ENCODE peak calls at places on chromosomes 2 and 18, in four cellular contexts. X is adrenal gland; U is CD8-positive, alpha-beta memory T cell; F is effector memory CD4-positive, alpha-beta T cell. E is an unnamed sample.

GRCh38 chr2:70888389-70888924 is 47.2 kb upstream of the ATP6V1B1 start:
- DNase-seq in X (no peak), U (no peak), F (no peak), E (no peak)

GRCh38 chr18:598053-598665 is 1.4 kb downstream of the CLUL1 start:
- DNase-seq in X (no peak), U (no peak), F (no peak), E (no peak)

GRCh38 chr18:51255694-51256093 is 58.2 kb upstream of the MEX3C start:
- DNase-seq in X (no peak), U (no peak), F (no peak), E (no peak)

GRCh38 chr2:15844099-15844801 is 96.1 kb upstream of the MYCN start:
- DNase-seq in X (no peak), U (no peak), F (no peak), E (no peak)

GRCh38 chr2:29844713-29845320 is 76.6 kb downstream of the ALK start:
- DNase-seq in X (no peak), U (no peak), F (no peak), E (peak; percentile 44)

GRCh38 chr18:36446059-36446458 is 148.5 kb downstream of the FHOD3 start:
- DNase-seq in X (no peak), U (no peak), F (no peak), E (no peak)

GRCh38 chr2:237894986-237895543 is 35.6 kb downstream of the RAMP1 start:
- DNase-seq in X (no peak), U (peak; percentile 16), F (no peak), E (no peak)

GRCh38 chr2:111200333-111200879 is 79.7 kb downstream of the BCL2L11 start:
- DNase-seq in X (no peak), U (no peak), F (no peak), E (peak; percentile 42)

GRCh38 chr18:57730146-57730545 is 73.0 kb downstream of the ATP8B1 start:
- DNase-seq in X (no peak), U (no peak), F (no peak), E (no peak)
- H3K27ac ChIP-seq in X (no peak overlapping the region), U (no peak overlapping the region), F (no peak overlapping the region), E (no peak overlapping the region)

DNA sequence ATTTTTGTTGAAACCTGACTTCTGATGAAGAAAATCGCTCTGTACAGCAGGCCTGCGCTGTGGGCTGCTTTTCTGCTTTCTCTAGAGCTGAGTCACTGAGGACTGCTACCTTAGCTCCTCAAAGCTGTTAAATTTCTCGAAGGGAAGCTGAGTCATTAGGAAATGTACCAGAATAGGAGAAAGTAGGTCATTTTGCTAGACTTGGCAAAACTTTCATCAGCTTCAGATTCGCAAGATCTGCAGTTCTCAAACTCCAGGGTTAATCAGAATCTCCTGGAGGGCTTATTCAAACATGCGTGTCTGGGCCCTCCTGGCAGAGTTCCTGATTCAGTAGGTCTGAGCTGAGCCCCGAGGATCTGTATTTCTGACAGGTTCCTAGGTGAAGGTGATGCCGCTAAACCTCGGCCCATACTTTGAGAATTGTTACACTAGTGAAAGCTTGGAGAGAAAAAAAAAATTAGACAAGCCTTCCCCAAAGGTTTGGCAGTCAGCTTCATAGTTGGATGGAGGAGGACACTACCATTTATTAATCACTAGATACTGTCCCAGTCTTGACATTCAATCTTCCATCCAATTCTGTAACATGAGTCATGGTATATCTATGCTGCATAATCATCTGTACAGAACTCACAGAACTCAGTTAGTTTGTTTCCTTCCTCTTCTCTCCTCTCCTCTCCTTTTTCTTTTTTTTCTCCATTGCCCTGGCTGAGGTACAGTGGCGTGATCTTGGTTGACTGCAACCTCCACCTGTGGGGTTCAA is 297.6 kb downstream of the PARD3B start:
- DNase-seq in X (peak; percentile 42), U (no peak), F (no peak), E (no peak)
- H3K27ac ChIP-seq in X (peak overlapping the region; percentile 36), U (no peak overlapping the region), F (no peak overlapping the region), E (no peak overlapping the region)

DNA sequence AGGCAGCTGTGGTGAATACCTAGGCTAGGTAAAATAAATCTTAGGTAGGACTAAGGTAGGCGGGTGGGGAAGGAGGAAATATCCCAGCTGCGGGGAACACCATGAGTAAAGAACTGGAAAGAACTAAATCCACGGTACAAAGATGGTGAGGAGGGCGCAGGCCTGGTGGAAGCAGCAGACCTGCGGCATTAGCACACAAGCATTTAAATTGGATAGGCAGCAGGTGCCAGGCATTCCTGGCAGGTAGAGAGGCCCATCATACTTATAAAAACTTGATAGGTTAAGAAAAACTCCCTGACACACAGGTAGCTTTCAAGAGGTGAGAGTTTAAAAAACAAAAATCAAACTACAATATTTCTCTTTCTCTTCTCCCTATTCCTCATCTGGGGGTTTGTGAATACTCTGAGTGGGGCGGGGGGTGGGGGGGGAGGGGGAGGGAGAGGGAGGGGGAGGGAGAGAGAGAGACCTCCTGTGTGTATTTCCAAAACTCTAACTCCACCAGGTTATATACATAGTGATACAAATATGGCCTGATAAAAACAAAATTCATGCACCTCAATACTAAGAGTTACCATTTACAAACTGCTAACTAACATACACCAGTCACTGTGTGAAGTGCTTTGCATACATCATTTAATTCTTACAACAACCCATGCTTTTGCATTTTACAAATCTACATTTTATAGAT is 13.5 kb downstream of the AAK1 start:
- DNase-seq in X (no peak), U (no peak), F (no peak), E (no peak)
- H3K27ac ChIP-seq in X (peak overlapping the region; percentile 45), U (no peak overlapping the region), F (no peak overlapping the region), E (no peak overlapping the region)

GRCh38 chr2:48548871-48549270 is 18.9 kb downstream of the STON1 start:
- DNase-seq in X (no peak), U (no peak), F (no peak), E (no peak)

GRCh38 chr2:48551548-48551947 is 21.6 kb downstream of the STON1 start:
- DNase-seq in X (no peak), U (no peak), F (no peak), E (no peak)
- H3K27ac ChIP-seq in X (no peak overlapping the region), U (no peak overlapping the region), F (no peak overlapping the region), E (no peak overlapping the region)

DNA sequence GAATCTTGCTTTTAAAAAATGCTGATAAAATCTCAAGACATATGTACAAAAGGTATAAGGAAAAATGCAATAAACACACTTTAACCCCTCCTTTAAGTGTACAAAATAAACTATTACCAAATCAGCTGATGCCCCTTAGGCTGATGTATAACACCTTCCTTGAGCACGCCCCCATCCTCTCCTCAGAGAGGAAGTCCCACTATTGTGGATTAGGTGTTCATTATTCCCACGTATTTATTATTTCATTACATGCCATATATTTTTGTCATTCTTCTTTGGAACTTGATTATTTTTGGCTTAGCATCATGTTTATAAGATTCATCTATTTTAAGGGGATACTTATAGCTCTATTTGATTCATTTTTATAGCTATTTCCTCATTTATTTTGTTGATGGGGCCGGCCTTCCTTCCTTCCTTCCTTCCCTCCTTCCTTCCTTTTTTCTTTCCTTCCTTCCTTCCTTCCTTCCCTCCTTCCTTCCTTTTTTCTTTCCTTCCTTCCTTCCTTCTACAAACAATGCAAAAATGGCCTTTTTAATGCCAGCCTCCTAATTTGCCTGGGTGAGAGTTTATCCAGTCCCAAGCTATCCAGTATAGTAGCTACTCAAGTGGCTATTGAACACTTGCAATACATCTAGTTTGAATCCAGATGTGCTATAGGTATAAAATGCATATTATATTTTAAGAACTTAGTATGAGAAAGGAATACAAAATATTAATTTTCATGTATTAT is 4.0 kb downstream of the SERPINB13 start:
- DNase-seq in X (no peak), U (no peak), F (no peak), E (no peak)
- H3K27ac ChIP-seq in X (no peak overlapping the region), U (no peak overlapping the region), F (no peak overlapping the region), E (no peak overlapping the region)

DNA sequence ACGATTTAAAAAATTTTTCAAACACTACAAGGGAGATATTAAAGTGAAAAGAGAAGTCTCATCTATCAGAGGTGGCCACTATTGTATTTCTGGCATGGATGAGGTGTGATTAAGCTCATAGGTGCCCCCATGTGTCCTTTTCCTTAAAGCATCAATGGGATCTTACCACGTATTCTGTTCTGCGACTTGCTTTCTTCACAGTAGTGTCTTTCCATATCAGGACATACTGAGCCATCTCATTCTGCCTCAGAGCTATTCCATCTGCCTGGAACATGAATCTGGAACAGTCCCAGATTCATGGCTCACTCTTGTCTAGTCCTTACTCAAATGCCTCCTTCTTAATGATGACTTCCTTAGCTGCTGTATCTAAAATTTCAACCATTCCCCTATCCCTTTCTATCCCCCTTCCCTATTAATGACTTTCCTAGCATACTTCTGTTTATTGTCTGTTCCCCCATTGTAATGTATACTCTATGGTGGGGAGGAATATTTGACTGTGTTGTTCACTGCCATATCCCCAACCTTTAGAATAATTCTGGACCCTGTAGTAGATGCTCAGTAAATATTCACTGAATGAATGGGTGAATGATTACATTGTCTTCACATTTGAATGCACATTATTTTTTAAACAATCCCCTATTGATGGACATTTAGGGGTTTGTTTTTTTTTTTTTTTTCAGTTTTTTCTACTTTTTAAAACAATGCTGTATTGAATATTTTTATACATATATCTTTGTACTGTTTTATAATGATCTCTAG is 11.1 kb downstream of the STAMBP start:
- DNase-seq in X (no peak), U (no peak), F (no peak), E (no peak)
- H3K27ac ChIP-seq in X (no peak overlapping the region), U (no peak overlapping the region), F (no peak overlapping the region), E (no peak overlapping the region)

GRCh38 chr2:98833172-98833916 is 102.4 kb upstream of the MGAT4A start:
- DNase-seq in X (no peak), U (no peak), F (no peak), E (no peak)

GRCh38 chr2:98833917-98834263 is 102.1 kb downstream of the CRACDL start:
- DNase-seq in X (no peak), U (no peak), F (no peak), E (no peak)

GRCh38 chr2:98839292-98839691 is 96.7 kb downstream of the CRACDL start:
- DNase-seq in X (no peak), U (no peak), F (no peak), E (no peak)

GRCh38 chr2:98832172-98832571 is 101.2 kb upstream of the MGAT4A start:
- DNase-seq in X (no peak), U (no peak), F (no peak), E (no peak)

DNA sequence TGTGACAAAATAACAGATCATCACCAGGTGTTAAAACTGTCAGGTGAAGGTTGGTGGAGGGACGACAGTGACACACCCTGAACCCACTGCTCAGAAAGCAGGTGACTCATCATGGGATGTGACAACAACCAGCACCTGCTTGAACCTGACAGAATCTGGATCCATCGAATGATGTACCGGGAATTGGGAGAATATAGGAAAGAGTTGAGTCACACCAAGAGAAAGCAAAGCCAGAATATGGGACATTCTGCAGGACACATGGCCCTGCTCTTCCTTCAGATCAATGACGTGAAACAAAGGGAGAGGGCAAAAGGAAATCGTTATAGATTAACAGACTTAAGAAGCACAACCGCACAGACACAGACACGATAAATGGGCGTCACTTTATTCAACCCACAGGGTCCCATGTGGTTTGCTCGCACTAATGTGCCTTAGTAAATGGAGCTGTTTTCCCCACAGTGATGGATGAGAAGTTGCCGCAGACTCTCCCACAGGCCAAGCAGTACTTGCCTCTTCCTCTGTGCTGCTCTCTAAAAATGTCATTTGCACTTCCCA is 100.1 kb downstream of the CRACDL start:
- DNase-seq in X (no peak), U (peak; percentile 83), F (peak; percentile 67), E (no peak)
- H3K27ac ChIP-seq in X (no peak overlapping the region), U (peak overlapping the region; percentile 32), F (peak overlapping the region; percentile 69), E (no peak overlapping the region)